ENCODE peak calls at places on chromosomes 11 and 22, in eight cellular contexts. T is CD4-positive, CD25-positive, alpha-beta regulatory T cell; D is BE2C; Z is GM23338; U is GM12865; R is SW480; P is fibroblast of mammary gland; G is ELR. C is an unnamed sample.

GRCh38 chr22:42330953-42331525 is 60.6 kb upstream of the TCF20 start:
- DNase-seq in T (no peak), D (peak), Z (no peak), U (peak), R (no peak), P (no peak), G (no peak), C (peak)

GRCh38 chr22:35622132-35622913 is 5.2 kb upstream of the MB start:
- DNase-seq in T (no peak), D (peak), Z (peak), U (no peak), R (no peak), P (no peak), G (no peak), C (no peak)

GRCh38 chr11:16917941-16918340 is 96.3 kb downstream of the PLEKHA7 start:
- DNase-seq in T (no peak), D (no peak), Z (no peak), U (no peak), R (no peak), P (no peak), G (peak), C (no peak)

GRCh38 chr11:77126156-77126775 is 1.8 kb upstream of the MYO7A start:
- DNase-seq in T (no peak), D (peak), Z (peak), U (no peak), R (no peak), P (no peak), G (no peak), C (no peak)

GRCh38 chr22:44530569-44530968 is 32.5 kb upstream of the RTL6 start:
- DNase-seq in T (no peak), D (no peak), Z (no peak), U (no peak), R (no peak), P (no peak), G (no peak), C (no peak)

GRCh38 chr11:122877732-122878131 is 4.8 kb upstream of the JHY start:
- DNase-seq in T (no peak), D (no peak), Z (no peak), U (no peak), R (no peak), P (no peak), G (no peak), C (no peak)

GRCh38 chr22:44685384-44686056 is 16.5 kb upstream of the PRR5 start:
- DNase-seq in T (peak), D (peak), Z (peak), U (peak), R (peak), P (peak), G (peak), C (peak)

GRCh38 chr22:42388130-42388797 is 43.9 kb downstream of the NFAM1 start:
- DNase-seq in T (no peak), D (peak), Z (peak), U (peak), R (no peak), P (no peak), G (peak), C (no peak)

GRCh38 chr11:107593941-107594340 is 3.0 kb downstream of the ELMOD1 start:
- DNase-seq in T (no peak), D (no peak), Z (peak), U (no peak), R (no peak), P (no peak), G (no peak), C (no peak)

GRCh38 chr11:134483857-134484256 is 71.8 kb upstream of the B3GAT1 start:
- DNase-seq in T (no peak), D (no peak), Z (no peak), U (no peak), R (no peak), P (no peak), G (no peak), C (no peak)

GRCh38 chr11:67611704-67612587 is 5.2 kb downstream of the NDUFV1 start:
- DNase-seq in T (no peak), D (no peak), Z (no peak), U (no peak), R (no peak), P (no peak), G (no peak), C (no peak)

C was measured in AG20443.